ENCODE peak calls at places on chromosomes 1 and 21, in nine cellular contexts. One of them, this sample, is unnamed. For H3K36me3, the result is how much of the 10 kb centered on the place peaks cover.

GRCh38 chr1:110339427-110340206 is 440 bp downstream of the RBM15 start:
- DNase-seq in CD8-positive, alpha-beta memory T cell: peak
- DNase-seq in Peyer's patch: peak
- DNase-seq in GM06990: peak
- DNase-seq in tibial artery: no peak
- DNase-seq in gastrocnemius medialis: peak
- DNase-seq in H7: peak
- DNase-seq in HAP-1: peak
- DNase-seq in left ventricle myocardium inferior: peak
- DNase-seq in this sample: no peak

GRCh38 chr21:35043549-35043948 is 5.6 kb downstream of the RUNX1 start:
- DNase-seq in CD8-positive, alpha-beta memory T cell: no peak
- DNase-seq in H7: no peak
- DNase-seq in left ventricle myocardium inferior: no peak
- DNase-seq in HAP-1: no peak
- DNase-seq in tibial artery: no peak
- DNase-seq in gastrocnemius medialis: no peak
- DNase-seq in Peyer's patch: no peak
- DNase-seq in GM06990: peak
- DNase-seq in this sample: no peak

GRCh38 chr1:210374600-210374953 is 45.9 kb downstream of the HHAT start:
- DNase-seq in CD8-positive, alpha-beta memory T cell: no peak
- DNase-seq in left ventricle myocardium inferior: no peak
- DNase-seq in Peyer's patch: no peak
- DNase-seq in GM06990: no peak
- DNase-seq in gastrocnemius medialis: no peak
- DNase-seq in tibial artery: no peak
- DNase-seq in HAP-1: no peak
- DNase-seq in H7: no peak
- DNase-seq in this sample: no peak

GRCh38 chr1:172887162-172887561 is 163.6 kb downstream of the TNFSF18 start:
- DNase-seq in tibial artery: no peak
- DNase-seq in Peyer's patch: no peak
- DNase-seq in H7: no peak
- DNase-seq in left ventricle myocardium inferior: no peak
- DNase-seq in GM06990: no peak
- DNase-seq in gastrocnemius medialis: no peak
- DNase-seq in HAP-1: no peak
- DNase-seq in CD8-positive, alpha-beta memory T cell: no peak
- DNase-seq in this sample: no peak

GRCh38 chr1:214318356-214318755 is 37.4 kb downstream of the SMYD2 start:
- DNase-seq in H7: no peak
- DNase-seq in Peyer's patch: no peak
- DNase-seq in tibial artery: no peak
- DNase-seq in HAP-1: no peak
- DNase-seq in CD8-positive, alpha-beta memory T cell: no peak
- DNase-seq in left ventricle myocardium inferior: no peak
- DNase-seq in gastrocnemius medialis: no peak
- DNase-seq in GM06990: no peak
- DNase-seq in this sample: no peak

GRCh38 chr1:111733183-111733995 is 5.8 kb downstream of the INKA2 start:
- DNase-seq in HAP-1: no peak
- DNase-seq in tibial artery: no peak
- DNase-seq in GM06990: no peak
- DNase-seq in H7: peak
- DNase-seq in gastrocnemius medialis: peak
- DNase-seq in Peyer's patch: no peak
- DNase-seq in CD8-positive, alpha-beta memory T cell: no peak
- DNase-seq in left ventricle myocardium inferior: peak
- DNase-seq in this sample: peak

GRCh38 chr1:205775015-205775716 is at the start of gene RAB29:
- DNase-seq in left ventricle myocardium inferior: peak
- DNase-seq in CD8-positive, alpha-beta memory T cell: peak
- DNase-seq in HAP-1: peak
- DNase-seq in gastrocnemius medialis: peak
- DNase-seq in H7: peak
- DNase-seq in tibial artery: peak
- DNase-seq in Peyer's patch: peak
- DNase-seq in GM06990: peak
- DNase-seq in this sample: peak

GRCh38 chr1:180563013-180563827 is 4.5 kb downstream of the OVAAL start:
- DNase-seq in Peyer's patch: no peak
- DNase-seq in H7: no peak
- DNase-seq in left ventricle myocardium inferior: no peak
- DNase-seq in tibial artery: no peak
- DNase-seq in gastrocnemius medialis: no peak
- DNase-seq in GM06990: no peak
- DNase-seq in CD8-positive, alpha-beta memory T cell: no peak
- DNase-seq in HAP-1: no peak
- DNase-seq in this sample: no peak

GRCh38 chr1:227947678-227948492 is at the start of gene WNT9A:
- DNase-seq in H7: peak
- DNase-seq in HAP-1: peak
- DNase-seq in left ventricle myocardium inferior: peak
- DNase-seq in gastrocnemius medialis: no peak
- DNase-seq in Peyer's patch: no peak
- DNase-seq in tibial artery: peak
- DNase-seq in CD8-positive, alpha-beta memory T cell: no peak
- DNase-seq in GM06990: peak
- DNase-seq in this sample: peak

GRCh38 chr1:179298952-179299351 is 5.4 kb downstream of the SOAT1 start:
- DNase-seq in GM06990: no peak
- DNase-seq in H7: no peak
- DNase-seq in tibial artery: no peak
- DNase-seq in CD8-positive, alpha-beta memory T cell: peak
- DNase-seq in Peyer's patch: peak
- DNase-seq in left ventricle myocardium inferior: no peak
- DNase-seq in HAP-1: no peak
- DNase-seq in gastrocnemius medialis: no peak
- DNase-seq in this sample: no peak

GRCh38 chr1:45259053-45259452 is 52.6 kb upstream of the ZSWIM5 start:
- DNase-seq in GM06990: no peak
- DNase-seq in gastrocnemius medialis: no peak
- DNase-seq in left ventricle myocardium inferior: no peak
- DNase-seq in CD8-positive, alpha-beta memory T cell: no peak
- DNase-seq in tibial artery: no peak
- DNase-seq in HAP-1: no peak
- DNase-seq in H7: no peak
- DNase-seq in Peyer's patch: no peak
- DNase-seq in this sample: no peak

GRCh38 chr1:46616277-46617107 is at the start of gene MOB3C:
- DNase-seq in CD8-positive, alpha-beta memory T cell: peak
- DNase-seq in H7: peak
- DNase-seq in GM06990: peak
- DNase-seq in gastrocnemius medialis: peak
- DNase-seq in HAP-1: peak
- DNase-seq in tibial artery: peak
- DNase-seq in left ventricle myocardium inferior: peak
- DNase-seq in Peyer's patch: peak
- DNase-seq in this sample: peak

GRCh38 chr1:7674972-7675371 is 96.1 kb upstream of the VAMP3 start:
- DNase-seq in HAP-1: no peak
- DNase-seq in H7: no peak
- DNase-seq in tibial artery: no peak
- DNase-seq in gastrocnemius medialis: no peak
- DNase-seq in Peyer's patch: no peak
- DNase-seq in CD8-positive, alpha-beta memory T cell: no peak
- DNase-seq in GM06990: no peak
- DNase-seq in left ventricle myocardium inferior: no peak
- DNase-seq in this sample: no peak

GRCh38 chr1:7265771-7266371 is 480.6 kb downstream of the CAMTA1 start:
- DNase-seq in gastrocnemius medialis: no peak
- DNase-seq in CD8-positive, alpha-beta memory T cell: no peak
- DNase-seq in HAP-1: no peak
- DNase-seq in left ventricle myocardium inferior: no peak
- DNase-seq in tibial artery: no peak
- DNase-seq in H7: no peak
- DNase-seq in Peyer's patch: no peak
- DNase-seq in GM06990: peak
- DNase-seq in this sample: no peak

GRCh38 chr1:241605146-241605805 is 34.9 kb downstream of the CHML start:
- DNase-seq in gastrocnemius medialis: no peak
- DNase-seq in GM06990: no peak
- DNase-seq in H7: no peak
- DNase-seq in CD8-positive, alpha-beta memory T cell: no peak
- DNase-seq in Peyer's patch: no peak
- DNase-seq in HAP-1: peak
- DNase-seq in tibial artery: no peak
- DNase-seq in left ventricle myocardium inferior: no peak
- DNase-seq in this sample: no peak

DNA sequence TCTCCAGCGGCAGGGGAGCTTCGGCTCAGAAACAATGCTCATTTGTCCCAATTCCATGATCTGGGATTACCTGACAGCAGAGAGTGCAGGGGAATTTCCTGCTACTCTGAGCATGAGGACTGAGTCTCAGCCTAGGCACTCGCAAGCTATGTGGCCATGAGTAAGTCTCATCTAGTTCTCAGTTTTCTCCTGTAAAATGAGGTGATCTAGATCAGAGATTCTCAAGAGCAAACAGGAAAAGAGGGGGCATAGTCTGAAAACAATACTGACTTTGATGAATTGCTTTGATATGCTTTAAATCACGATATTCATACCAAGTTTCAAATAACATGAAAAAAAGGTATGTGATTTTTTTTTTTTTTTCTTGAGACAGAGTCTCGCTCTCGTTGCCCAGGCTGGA is 7.2 kb downstream of the BSDC1 start:
- DNase-seq in HAP-1: no peak
- DNase-seq in left ventricle myocardium inferior: no peak
- DNase-seq in GM06990: no peak
- DNase-seq in Peyer's patch: no peak
- DNase-seq in H7: no peak
- DNase-seq in tibial artery: no peak
- DNase-seq in gastrocnemius medialis: no peak
- DNase-seq in CD8-positive, alpha-beta memory T cell: no peak
- DNase-seq in this sample: no peak
- H3K36me3 ChIP-seq in HAP-1: under half
- H3K36me3 ChIP-seq in left ventricle myocardium inferior: half or more
- H3K36me3 ChIP-seq in GM06990: under half
- H3K36me3 ChIP-seq in Peyer's patch: under half
- H3K36me3 ChIP-seq in H7: under half
- H3K36me3 ChIP-seq in tibial artery: half or more
- H3K36me3 ChIP-seq in gastrocnemius medialis: under half
- H3K36me3 ChIP-seq in CD8-positive, alpha-beta memory T cell: half or more
- H3K36me3 ChIP-seq in this sample: half or more

DNA sequence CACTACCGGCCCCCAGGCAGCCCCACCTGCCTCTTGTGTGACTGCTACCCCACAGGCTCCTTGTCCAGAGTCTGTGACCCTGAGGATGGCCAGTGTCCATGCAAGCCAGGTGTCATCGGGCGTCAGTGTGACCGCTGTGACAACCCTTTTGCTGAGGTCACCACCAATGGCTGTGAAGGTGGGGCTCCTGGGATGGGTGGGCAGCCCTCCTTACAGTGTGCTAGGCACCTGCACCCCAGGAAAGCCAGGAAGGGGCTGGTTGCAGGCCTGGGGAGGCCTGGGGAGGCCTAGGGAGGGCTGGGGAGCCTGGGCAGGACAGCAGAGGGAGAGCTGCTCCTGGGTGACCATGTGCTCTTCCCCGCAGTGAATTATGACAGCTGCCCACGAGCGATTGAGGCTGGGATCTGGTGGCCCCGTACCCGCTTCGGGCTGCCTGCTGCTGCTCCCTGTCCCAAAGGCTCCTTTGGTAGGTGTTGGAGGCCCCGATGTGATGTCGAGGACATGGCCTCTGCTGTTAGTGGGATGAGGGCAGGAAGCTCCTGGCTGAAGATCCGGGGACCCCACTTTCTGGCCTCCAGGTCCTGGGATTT is 16.5 kb downstream of the CELSR2 start:
- DNase-seq in left ventricle myocardium inferior: no peak
- DNase-seq in Peyer's patch: no peak
- DNase-seq in gastrocnemius medialis: no peak
- DNase-seq in H7: no peak
- DNase-seq in CD8-positive, alpha-beta memory T cell: no peak
- DNase-seq in HAP-1: no peak
- DNase-seq in GM06990: peak
- DNase-seq in tibial artery: no peak
- DNase-seq in this sample: no peak
- H3K36me3 ChIP-seq in left ventricle myocardium inferior: under half
- H3K36me3 ChIP-seq in Peyer's patch: under half
- H3K36me3 ChIP-seq in gastrocnemius medialis: under half
- H3K36me3 ChIP-seq in H7: under half
- H3K36me3 ChIP-seq in CD8-positive, alpha-beta memory T cell: under half
- H3K36me3 ChIP-seq in HAP-1: under half
- H3K36me3 ChIP-seq in GM06990: under half
- H3K36me3 ChIP-seq in tibial artery: under half
- H3K36me3 ChIP-seq in this sample: under half

DNA sequence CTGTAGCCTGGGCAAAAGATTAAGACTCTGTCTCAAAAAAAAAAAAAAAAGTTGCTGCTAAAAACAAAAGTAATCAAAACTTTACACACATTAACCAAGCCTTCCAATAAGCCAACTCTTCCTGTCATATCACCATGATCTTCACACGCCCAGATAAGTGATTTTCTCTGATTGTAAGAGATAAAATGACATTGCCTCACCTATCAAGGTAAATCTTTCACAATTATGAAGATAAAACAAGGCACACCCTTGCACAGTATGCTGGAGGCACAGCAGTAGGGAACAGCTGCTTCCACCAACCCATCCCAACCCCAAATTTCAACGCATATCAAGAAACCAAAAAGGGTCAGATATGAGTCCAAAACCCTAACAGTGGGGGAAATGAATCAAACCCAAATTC is 8.8 kb upstream of the TIAM1 start:
- DNase-seq in gastrocnemius medialis: no peak
- DNase-seq in tibial artery: no peak
- DNase-seq in CD8-positive, alpha-beta memory T cell: no peak
- DNase-seq in left ventricle myocardium inferior: no peak
- DNase-seq in GM06990: no peak
- DNase-seq in HAP-1: no peak
- DNase-seq in Peyer's patch: no peak
- DNase-seq in H7: no peak
- DNase-seq in this sample: no peak
- H3K36me3 ChIP-seq in gastrocnemius medialis: under half
- H3K36me3 ChIP-seq in tibial artery: under half
- H3K36me3 ChIP-seq in CD8-positive, alpha-beta memory T cell: under half
- H3K36me3 ChIP-seq in left ventricle myocardium inferior: under half
- H3K36me3 ChIP-seq in GM06990: under half
- H3K36me3 ChIP-seq in HAP-1: under half
- H3K36me3 ChIP-seq in Peyer's patch: under half
- H3K36me3 ChIP-seq in H7: under half
- H3K36me3 ChIP-seq in this sample: under half

GRCh38 chr1:96752394-96752793 is 30.8 kb downstream of the PTBP2 start:
- DNase-seq in tibial artery: no peak
- DNase-seq in Peyer's patch: no peak
- DNase-seq in gastrocnemius medialis: no peak
- DNase-seq in H7: no peak
- DNase-seq in GM06990: no peak
- DNase-seq in CD8-positive, alpha-beta memory T cell: no peak
- DNase-seq in HAP-1: no peak
- DNase-seq in left ventricle myocardium inferior: no peak
- DNase-seq in this sample: no peak

DNA sequence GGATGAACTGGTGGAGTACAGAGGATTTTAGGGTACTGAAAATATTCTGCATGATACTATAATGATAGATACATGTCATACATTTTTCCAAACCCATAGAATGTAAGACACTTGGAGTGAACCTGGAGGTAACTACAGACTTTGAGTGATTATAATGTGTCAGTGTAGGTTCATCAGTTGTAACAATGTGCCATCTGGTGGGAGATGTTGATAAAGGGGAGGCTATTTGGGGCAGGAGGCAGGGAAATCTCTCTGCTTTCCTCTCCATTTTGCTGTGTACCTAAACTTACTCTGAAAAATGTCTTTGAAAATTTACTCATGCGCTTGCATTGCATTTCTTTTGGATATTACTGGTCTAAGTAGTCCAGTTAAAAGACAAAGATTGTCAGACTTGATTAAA is 35.2 kb downstream of the PTBP2 start:
- DNase-seq in HAP-1: no peak
- DNase-seq in tibial artery: no peak
- DNase-seq in GM06990: no peak
- DNase-seq in H7: no peak
- DNase-seq in left ventricle myocardium inferior: no peak
- DNase-seq in gastrocnemius medialis: no peak
- DNase-seq in CD8-positive, alpha-beta memory T cell: no peak
- DNase-seq in Peyer's patch: no peak
- DNase-seq in this sample: no peak
- H3K36me3 ChIP-seq in HAP-1: half or more
- H3K36me3 ChIP-seq in tibial artery: under half
- H3K36me3 ChIP-seq in GM06990: under half
- H3K36me3 ChIP-seq in H7: under half
- H3K36me3 ChIP-seq in left ventricle myocardium inferior: under half
- H3K36me3 ChIP-seq in gastrocnemius medialis: under half
- H3K36me3 ChIP-seq in CD8-positive, alpha-beta memory T cell: under half
- H3K36me3 ChIP-seq in Peyer's patch: under half
- H3K36me3 ChIP-seq in this sample: under half